ENCODE peak calls at places on chromosome 1, in nine cellular contexts. K is AG04450; W is astrocyte of the cerebellum; E is Right ventricle myocardium superior; I is H7; C is cardiac muscle cell; N is left colon; F is central memory CD4-positive, alpha-beta T cell; U is kidney glomerular epithelial cell. S is an unnamed sample.
A peak's percentile ranks its signal among the peaks of the same experiment; 100 is the strongest.

GRCh38 chr1:170634819-170635410 is 29.0 kb upstream of the PRRX1 start:
- DNase-seq in K (no peak), W (no peak), E (no peak), I (no peak), C (no peak), N (no peak), F (no peak), U (no peak), S (no peak)

GRCh38 chr1:220326578-220326977 is 54.3 kb upstream of the RAB3GAP2 start:
- DNase-seq in K (no peak), W (no peak), E (no peak), I (no peak), C (no peak), N (no peak), F (no peak), U (no peak), S (no peak)

GRCh38 chr1:89999628-90000027 is 4.7 kb downstream of the ZNF326 start:
- DNase-seq in K (no peak), W (no peak), E (no peak), I (no peak), C (no peak), N (no peak), F (no peak), U (no peak), S (no peak)

GRCh38 chr1:246012271-246012854 is 494.7 kb downstream of the SMYD3 start:
- DNase-seq in K (no peak), W (no peak), E (no peak), I (peak; percentile 47), C (peak; percentile 72), N (no peak), F (peak; percentile 2), U (peak; percentile 28), S (no peak)

GRCh38 chr1:89844860-89845259 is 24.0 kb downstream of the LRRC8D start:
- DNase-seq in K (no peak), W (no peak), E (no peak), I (no peak), C (no peak), N (no peak), F (no peak), U (no peak), S (no peak)

GRCh38 chr1:87115317-87115885 is 201.0 kb downstream of the HS2ST1 start:
- DNase-seq in K (peak; percentile 66), W (peak; percentile 79), E (peak; percentile 49), I (no peak), C (peak; percentile 75), N (no peak), F (no peak), U (no peak), S (no peak)

GRCh38 chr1:59431566-59432294 is 134.8 kb downstream of the FGGY start:
- DNase-seq in K (no peak), W (no peak), E (no peak), I (no peak), C (no peak), N (no peak), F (no peak), U (no peak), S (no peak)

GRCh38 chr1:151832318-151832984 is 849 bp upstream of the RORC start:
- DNase-seq in K (no peak), W (no peak), E (peak; percentile 89), I (no peak), C (peak; percentile 74), N (peak; percentile 93), F (no peak), U (peak; percentile 39), S (no peak)

GRCh38 chr1:243495442-243496172 is 239.8 kb downstream of the SDCCAG8 start:
- DNase-seq in K (no peak), W (no peak), E (no peak), I (peak; percentile 56), C (peak; percentile 88), N (no peak), F (no peak), U (no peak), S (no peak)

S was measured in SK-N-MC.